ENCODE peak calls at places on chromosomes 4 and X, in nine cellular contexts. M, K, T, U, H, J, W, Q and D are unnamed samples.
A peak's percentile ranks its signal among the peaks of the same experiment; 100 is the strongest.

GRCh38 chrX:16870861-16871584 is 861 bp upstream of the RBBP7 start:
- DNase-seq in M (no peak), K (peak; percentile 76), T (peak; percentile 5), U (peak; percentile 57), H (peak; percentile 39), J (peak; percentile 33), W (peak; percentile 31), Q (no peak), D (peak; percentile 67)

GRCh38 chr4:4396628-4397440 is 9.9 kb downstream of the NSG1 start:
- DNase-seq in M (no peak), K (no peak), T (no peak), U (peak; percentile 6), H (no peak), J (no peak), W (no peak), Q (no peak), D (peak; percentile 45)

GRCh38 chr4:98969813-98970212 is 25.7 kb upstream of the METAP1 start:
- DNase-seq in M (no peak), K (no peak), T (no peak), U (no peak), H (no peak), J (no peak), W (no peak), Q (no peak), D (no peak)

GRCh38 chr4:152010680-152011079 is 249.9 kb upstream of the GATB start:
- DNase-seq in M (no peak), K (no peak), T (no peak), U (no peak), H (no peak), J (no peak), W (no peak), Q (no peak), D (no peak)

GRCh38 chr4:186029731-186030421 is 39.1 kb upstream of the TLR3 start:
- DNase-seq in M (no peak), K (peak; percentile 90), T (peak; percentile 80), U (peak; percentile 92), H (peak; percentile 81), J (no peak), W (peak; percentile 30), Q (peak; percentile 50), D (no peak)

GRCh38 chr4:185343726-185344581 is 51.8 kb downstream of the LRP2BP start:
- DNase-seq in M (no peak), K (peak; percentile 93), T (no peak), U (peak; percentile 52), H (no peak), J (no peak), W (peak; percentile 53), Q (no peak), D (no peak)

GRCh38 chrX:39630344-39630743 is 467.4 kb downstream of the BCOR start:
- DNase-seq in M (no peak), K (no peak), T (no peak), U (no peak), H (no peak), J (no peak), W (no peak), Q (no peak), D (no peak)

GRCh38 chr4:22502895-22503814 is 12.7 kb downstream of the ADGRA3 start:
- DNase-seq in M (no peak), K (no peak), T (no peak), U (no peak), H (no peak), J (no peak), W (peak; percentile 36), Q (no peak), D (no peak)

GRCh38 chrX:115952417-115953092 is 218.0 kb upstream of the AGTR2 start:
- DNase-seq in M (no peak), K (no peak), T (no peak), U (peak; percentile 53), H (no peak), J (no peak), W (no peak), Q (no peak), D (no peak)

GRCh38 chrX:27555514-27555913 is 34.6 kb upstream of the DCAF8L2 start:
- DNase-seq in M (peak; percentile 4), K (no peak), T (peak; percentile 18), U (no peak), H (no peak), J (no peak), W (peak; percentile 1), Q (no peak), D (peak; percentile 36)

GRCh38 chrX:136210806-136211205 is 40.4 kb downstream of the MAP7D3 start:
- DNase-seq in M (no peak), K (no peak), T (no peak), U (no peak), H (no peak), J (no peak), W (no peak), Q (no peak), D (no peak)

GRCh38 chr4:85790582-85790981 is 315.6 kb downstream of the ARHGAP24 start:
- DNase-seq in M (no peak), K (no peak), T (no peak), U (no peak), H (no peak), J (no peak), W (peak; percentile 84), Q (no peak), D (no peak)

GRCh38 chr4:85783900-85784299 is 308.9 kb downstream of the ARHGAP24 start:
- DNase-seq in M (no peak), K (no peak), T (no peak), U (no peak), H (no peak), J (no peak), W (no peak), Q (no peak), D (no peak)

GRCh38 chr4:85784947-85785346 is 310.0 kb downstream of the ARHGAP24 start:
- DNase-seq in M (no peak), K (no peak), T (no peak), U (no peak), H (no peak), J (no peak), W (no peak), Q (no peak), D (no peak)

GRCh38 chr4:85784348-85784747 is 309.4 kb downstream of the ARHGAP24 start:
- DNase-seq in M (no peak), K (no peak), T (no peak), U (no peak), H (no peak), J (no peak), W (no peak), Q (no peak), D (no peak)

GRCh38 chr4:85787133-85787532 is 312.2 kb downstream of the ARHGAP24 start:
- DNase-seq in M (no peak), K (no peak), T (no peak), U (no peak), H (no peak), J (no peak), W (peak; percentile 88), Q (no peak), D (no peak)
- H3K4me1 ChIP-seq in M (peaks cover 26% of the 10 kb centered on the region), K (peaks cover 61% of the 10 kb centered on the region), T (no peaks in the 10 kb centered on the region), U (no peaks in the 10 kb centered on the region), H (peaks cover 37% of the 10 kb centered on the region), J (peaks cover 5% of the 10 kb centered on the region), W (peaks cover 82% of the 10 kb centered on the region), Q (peaks cover 4% of the 10 kb centered on the region), D (peaks cover 7% of the 10 kb centered on the region)

GRCh38 chr4:54065282-54066087 is 1.1 kb upstream of the CHIC2 start:
- DNase-seq in M (no peak), K (no peak), T (no peak), U (no peak), H (no peak), J (no peak), W (peak; percentile 71), Q (no peak), D (no peak)

GRCh38 chr4:54064317-54065275 is at the start of gene CHIC2:
- DNase-seq in M (peak; percentile 63), K (peak; percentile 97), T (peak; percentile 91), U (peak; percentile 98), H (peak; percentile 97), J (peak; percentile 76), W (peak; percentile 98), Q (peak; percentile 95), D (peak; percentile 95)

GRCh38 chr4:54062392-54062791 is 2.0 kb downstream of the CHIC2 start:
- DNase-seq in M (no peak), K (no peak), T (no peak), U (no peak), H (no peak), J (no peak), W (no peak), Q (no peak), D (no peak)

GRCh38 chr4:54063224-54063623 is 1.2 kb downstream of the CHIC2 start:
- DNase-seq in M (no peak), K (no peak), T (no peak), U (no peak), H (no peak), J (no peak), W (peak; percentile 81), Q (no peak), D (no peak)

DNA sequence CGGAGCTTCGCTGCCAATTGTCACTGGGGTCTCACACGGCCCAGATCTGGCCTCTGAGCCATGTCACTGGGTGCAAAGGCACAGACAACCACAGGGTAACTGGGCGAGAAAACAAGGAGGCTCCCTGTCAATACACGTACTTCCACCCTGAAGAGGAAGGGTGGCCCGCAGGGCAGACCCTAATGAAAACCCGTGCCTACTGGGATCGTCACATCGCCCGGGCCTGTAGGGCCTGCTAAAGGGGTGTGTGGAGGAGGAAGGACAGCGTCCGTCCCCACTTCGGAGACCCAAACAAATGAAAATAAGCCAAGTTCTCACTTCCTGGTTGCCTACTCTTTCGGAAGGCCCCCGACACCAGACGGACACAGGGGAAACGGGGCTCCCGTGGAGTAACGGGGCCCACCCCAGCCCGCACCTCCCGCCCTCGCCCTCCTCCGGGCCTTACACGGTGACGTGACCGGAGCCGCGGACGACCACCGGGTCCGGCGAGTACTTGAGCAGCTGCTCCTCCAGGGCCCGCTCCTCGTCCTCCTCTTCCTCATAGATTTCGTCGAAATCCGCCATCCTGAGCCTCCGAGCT is 578 bp downstream of the CHIC2 start:
- DNase-seq in M (peak; percentile 4), K (peak; percentile 76), T (peak; percentile 15), U (peak; percentile 65), H (no peak), J (peak; percentile 31), W (peak; percentile 49), Q (peak; percentile 30), D (peak; percentile 35)
- H3K4me3 ChIP-seq in M (peak overlapping the region; percentile 84), K (peak overlapping the region; percentile 99), T (peak overlapping the region; percentile 98), U (peak overlapping the region; percentile 58), H (peak overlapping the region; percentile 99), J (peak overlapping the region; percentile 93), W (peak overlapping the region; percentile 96), Q (peak overlapping the region; percentile 90), D (peak overlapping the region; percentile 93)

DNA sequence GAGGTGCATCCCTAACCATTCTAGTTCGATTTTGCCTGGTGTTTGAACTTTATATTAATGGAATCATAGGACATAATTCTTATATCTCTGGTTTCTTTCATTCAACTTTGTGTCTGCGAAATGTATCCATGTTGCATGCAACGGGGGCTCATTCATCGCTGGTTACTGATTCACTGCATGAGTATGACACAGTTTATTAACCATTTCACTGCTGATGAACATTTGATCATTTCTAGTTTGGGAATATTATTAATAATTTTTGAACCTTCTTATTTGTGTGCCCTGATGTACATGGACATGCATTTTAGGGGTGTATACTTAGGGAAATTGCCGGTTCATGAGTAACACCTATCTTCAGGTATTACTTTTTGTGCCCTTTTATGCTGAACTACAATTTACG is 5.1 kb upstream of the TMEM271 start:
- DNase-seq in M (no peak), K (no peak), T (no peak), U (no peak), H (no peak), J (no peak), W (no peak), Q (no peak), D (no peak)
- H3K9me3 ChIP-seq in M (peaks cover 2% of the 10 kb centered on the region), K (peaks cover 3% of the 10 kb centered on the region), T (no peaks in the 10 kb centered on the region), U (no peaks in the 10 kb centered on the region), H (peaks cover 4% of the 10 kb centered on the region), J (peaks cover 16% of the 10 kb centered on the region), W (peaks cover 5% of the 10 kb centered on the region), Q (peaks cover 10% of the 10 kb centered on the region), D (no peaks in the 10 kb centered on the region)

GRCh38 chr4:173192375-173193162 is 24.0 kb downstream of the GALNT7 start:
- DNase-seq in M (no peak), K (no peak), T (no peak), U (no peak), H (no peak), J (no peak), W (no peak), Q (no peak), D (no peak)
- H3K4me1 ChIP-seq in M (peaks cover 37% of the 10 kb centered on the region), K (peaks cover 11% of the 10 kb centered on the region), T (peaks cover 16% of the 10 kb centered on the region), U (no peaks in the 10 kb centered on the region), H (peaks cover 7% of the 10 kb centered on the region), J (peaks cover 5% of the 10 kb centered on the region), W (peaks cover 12% of the 10 kb centered on the region), Q (peaks cover 3% of the 10 kb centered on the region), D (peaks cover 8% of the 10 kb centered on the region)